ENCODE peak calls at places on chromosome 15, in four cellular contexts. S is AML-193; Z is activated CD4-positive, alpha-beta T cell treated with anti-CD3 and anti-CD28 coated beads, Interleukin-2, amount 50 U/mL, for 1 hour; X is brain microvascular endothelial cell. M is an unnamed sample.

GRCh38 chr15:51076142-51076897 is 18.4 kb downstream of the TNFAIP8L3 start:
- DNase-seq in S (no peak), Z (no peak), X (no peak), M (no peak)

GRCh38 chr15:63752075-63752684 is 81.6 kb downstream of the HERC1 start:
- DNase-seq in S (peak; percentile 66), Z (no peak), X (peak; percentile 67), M (peak; percentile 78)

GRCh38 chr15:65791335-65792129 is 561 bp downstream of the DENND4A start:
- DNase-seq in S (no peak), Z (peak; percentile 38), X (peak; percentile 25), M (peak; percentile 56)

GRCh38 chr15:65470866-65471265 is 46.6 kb downstream of the DPP8 start:
- DNase-seq in S (no peak), Z (no peak), X (no peak), M (no peak)

GRCh38 chr15:64013179-64014043 is 32.9 kb downstream of the DAPK2 start:
- DNase-seq in S (no peak), Z (no peak), X (no peak), M (no peak)

GRCh38 chr15:33795076-33795475 is 173.2 kb upstream of the CHRM5 start:
- DNase-seq in S (no peak), Z (no peak), X (no peak), M (no peak)

GRCh38 chr15:34621675-34622074 is 38.2 kb upstream of the GOLGA8B start:
- DNase-seq in S (no peak), Z (no peak), X (no peak), M (peak; percentile 69)

GRCh38 chr15:95940431-95940985 is 390.0 kb upstream of the NR2F2 start:
- DNase-seq in S (no peak), Z (no peak), X (no peak), M (no peak)

GRCh38 chr15:48553559-48553958 is 92.0 kb downstream of the FBN1 start:
- DNase-seq in S (no peak), Z (no peak), X (no peak), M (peak; percentile 61)

GRCh38 chr15:101031203-101031602 is 112.0 kb downstream of the LRRK1 start:
- DNase-seq in S (no peak), Z (no peak), X (no peak), M (peak; percentile 73)

GRCh38 chr15:87033056-87033455 is 953.4 kb downstream of the AGBL1 start:
- DNase-seq in S (no peak), Z (no peak), X (peak; percentile 1), M (no peak)